ENCODE peak calls at places on chromosomes 2 and 18, in eight cellular contexts. H is activated CD8-positive, alpha-beta memory T cell treated with anti-CD3 and anti-CD28 coated beads, Interleukin-2, amount 50 U/mL, for 48 hours; E is GM13976; Q is EH; D is A549; B is CD4-positive, alpha-beta T cell; P is GM12892; N is NCI-H2029 treated with DMSO at 0.1 percent for 48 hours. C is an unnamed sample.

GRCh38 chr2:235495373-235496238 is 1.8 kb downstream of the AGAP1 start:
- DNase-seq in B (no peak), N (no peak), H (no peak), P (no peak), Q (no peak), E (no peak), D (no peak), C (no peak)

GRCh38 chr2:106269591-106270291 is 75.6 kb upstream of the UXS1 start:
- DNase-seq in H (peak; percentile 62), E (peak; percentile 55), Q (no peak), D (peak; percentile 18), N (peak; percentile 87), P (no peak), B (no peak), C (peak; percentile 20)

GRCh38 chr2:98505311-98505808 is 60.7 kb downstream of the INPP4A start:
- DNase-seq in B (no peak), H (no peak), P (no peak), D (no peak), E (no peak), N (no peak), Q (no peak), C (no peak)

GRCh38 chr2:28348149-28348567 is 44.5 kb upstream of the FOSL2 start:
- DNase-seq in Q (no peak), H (peak; percentile 79), P (no peak), E (no peak), N (no peak), D (no peak), B (peak; percentile 45), C (no peak)

GRCh38 chr18:40485318-40485717 is 1469.7 kb upstream of the PIK3C3 start:
- DNase-seq in B (no peak), Q (peak; percentile 24), D (no peak), N (no peak), E (no peak), H (no peak), P (no peak), C (no peak)

GRCh38 chr2:26735096-26735495 is 29.0 kb upstream of the SLC35F6 start:
- DNase-seq in E (no peak), D (peak; percentile 86), H (no peak), P (no peak), Q (peak; percentile 87), N (no peak), B (no peak), C (no peak)

GRCh38 chr18:51041677-51042076 is 11.7 kb downstream of the SMAD4 start:
- DNase-seq in H (no peak), N (no peak), D (no peak), E (no peak), Q (no peak), B (no peak), P (no peak), C (no peak)

GRCh38 chr18:79556829-79557585 is 122.6 kb upstream of the CTDP1 start:
- DNase-seq in N (no peak), E (no peak), D (peak; percentile 10), H (no peak), P (no peak), B (no peak), Q (no peak), C (no peak)

GRCh38 chr2:145292166-145292565 is 772.2 kb upstream of the ZEB2 start:
- DNase-seq in E (no peak), B (no peak), D (no peak), P (no peak), Q (no peak), N (no peak), H (no peak), C (no peak)

GRCh38 chr2:223414646-223415045 is 187.5 kb downstream of the SCG2 start:
- DNase-seq in H (no peak), P (no peak), D (no peak), Q (peak; percentile 59), N (no peak), E (no peak), B (no peak), C (no peak)

GRCh38 chr2:170340693-170341068 is 162.7 kb downstream of the MYO3B start:
- DNase-seq in E (no peak), N (no peak), H (no peak), P (no peak), B (no peak), D (no peak), Q (no peak), C (peak; percentile 17)

GRCh38 chr18:36993068-36993467 is 164.1 kb downstream of the KIAA1328 start:
- DNase-seq in H (no peak), E (no peak), Q (peak; percentile 63), B (no peak), N (no peak), P (no peak), D (no peak), C (no peak)

GRCh38 chr2:74481961-74482800 is 617 bp downstream of the CCDC142 start:
- DNase-seq in P (peak; percentile 52), Q (peak; percentile 50), H (peak; percentile 83), D (no peak), B (peak; percentile 44), N (no peak), E (peak; percentile 73), C (peak; percentile 85)

GRCh38 chr2:178927173-178927572 is 120.0 kb upstream of the TTN start:
- DNase-seq in B (no peak), H (no peak), Q (no peak), E (no peak), N (no peak), P (no peak), D (no peak), C (peak; percentile 7)

GRCh38 chr2:72150961-72151356 is 3.3 kb upstream of the CYP26B1 start:
- DNase-seq in H (peak; percentile 44), E (no peak), Q (no peak), P (no peak), N (no peak), B (no peak), D (no peak), C (no peak)

GRCh38 chr2:217979151-217979811 is 23.5 kb downstream of the TNS1 start:
- DNase-seq in H (no peak), Q (peak; percentile 73), D (no peak), P (no peak), N (no peak), E (no peak), B (no peak), C (no peak)

GRCh38 chr18:62460851-62461300 is 61.9 kb upstream of the ZCCHC2 start:
- DNase-seq in D (peak; percentile 27), B (no peak), N (no peak), P (no peak), E (no peak), Q (no peak), H (no peak), C (no peak)

GRCh38 chr18:37450434-37451133 is 115.0 kb downstream of the CELF4 start:
- DNase-seq in E (no peak), D (no peak), Q (peak; percentile 61), N (no peak), P (no peak), H (no peak), B (no peak), C (no peak)

GRCh38 chr2:229083606-229084349 is 187.3 kb downstream of the PID1 start:
- DNase-seq in D (no peak), B (no peak), P (no peak), Q (no peak), H (no peak), N (peak; percentile 97), E (no peak), C (no peak)

GRCh38 chr2:101473911-101474751 is 781 bp downstream of the RFX8 start:
- DNase-seq in P (peak; percentile 15), H (peak; percentile 75), E (peak; percentile 43), B (peak; percentile 9), D (no peak), Q (peak; percentile 58), N (no peak), C (peak; percentile 13)

GRCh38 chr2:224221455-224221913 is 180.4 kb downstream of the FAM124B start:
- DNase-seq in B (no peak), D (peak; percentile 92), E (no peak), N (no peak), Q (peak; percentile 97), P (no peak), H (no peak), C (no peak)

C was measured in GM06990.